ENCODE peak calls at places on chromosomes 3 and 15, in five cellular contexts. One of them, this sample, is unnamed.

GRCh38 chr3:49724586-49724985 is 835 bp upstream of the GMPPB start:
- DNase-seq in GM12878: no peak
- DNase-seq in HepG2: no peak
- DNase-seq in K562: no peak
- DNase-seq in HCT116: no peak
- DNase-seq in this sample: no peak

GRCh38 chr15:45144775-45145174 is 15.0 kb downstream of the DUOX1 start:
- DNase-seq in GM12878: no peak
- DNase-seq in HepG2: no peak
- DNase-seq in K562: no peak
- DNase-seq in HCT116: no peak
- DNase-seq in this sample: no peak

GRCh38 chr3:157832588-157832987 is 273.6 kb downstream of the SHOX2 start:
- DNase-seq in GM12878: no peak
- DNase-seq in HepG2: no peak
- DNase-seq in K562: no peak
- DNase-seq in HCT116: no peak
- DNase-seq in this sample: no peak

GRCh38 chr15:61892140-61892539 is 168.1 kb downstream of the VPS13C start:
- DNase-seq in GM12878: no peak
- DNase-seq in HepG2: no peak
- DNase-seq in K562: no peak
- DNase-seq in HCT116: no peak
- DNase-seq in this sample: peak; percentile 78

GRCh38 chr3:184132947-184133346 is 2.2 kb upstream of the EIF2B5 start:
- DNase-seq in GM12878: no peak
- DNase-seq in HepG2: no peak
- DNase-seq in K562: no peak
- DNase-seq in HCT116: no peak
- DNase-seq in this sample: no peak

GRCh38 chr3:30042274-30042859 is 564.0 kb upstream of the TGFBR2 start:
- DNase-seq in GM12878: peak; percentile 1
- DNase-seq in HepG2: peak; percentile 66
- DNase-seq in K562: peak; percentile 13
- DNase-seq in HCT116: peak; percentile 76
- DNase-seq in this sample: peak; percentile 66

GRCh38 chr3:42159706-42160472 is 68.7 kb downstream of the TRAK1 start:
- DNase-seq in GM12878: no peak
- DNase-seq in HepG2: peak; percentile 77
- DNase-seq in K562: peak; percentile 64
- DNase-seq in HCT116: peak; percentile 59
- DNase-seq in this sample: peak; percentile 87

GRCh38 chr15:65834603-65835282 is 34.5 kb upstream of the RAB11A start:
- DNase-seq in GM12878: no peak
- DNase-seq in HepG2: no peak
- DNase-seq in K562: no peak
- DNase-seq in HCT116: no peak
- DNase-seq in this sample: no peak

GRCh38 chr3:189907803-189908202 is 212.9 kb downstream of the P3H2 start:
- DNase-seq in GM12878: no peak
- DNase-seq in HepG2: no peak
- DNase-seq in K562: no peak
- DNase-seq in HCT116: no peak
- DNase-seq in this sample: no peak

GRCh38 chr15:41936649-41937567 is 35.4 kb downstream of the EHD4 start:
- DNase-seq in GM12878: no peak
- DNase-seq in HepG2: no peak
- DNase-seq in K562: no peak
- DNase-seq in HCT116: no peak
- DNase-seq in this sample: no peak

GRCh38 chr15:91593081-91593480 is 260.4 kb upstream of the SLCO3A1 start:
- DNase-seq in GM12878: no peak
- DNase-seq in HepG2: no peak
- DNase-seq in K562: no peak
- DNase-seq in HCT116: no peak
- DNase-seq in this sample: no peak

GRCh38 chr3:126828306-126828705 is 124.3 kb downstream of the CHCHD6 start:
- DNase-seq in GM12878: no peak
- DNase-seq in HepG2: no peak
- DNase-seq in K562: no peak
- DNase-seq in HCT116: no peak
- DNase-seq in this sample: no peak

GRCh38 chr3:53862241-53862640 is 15.9 kb downstream of the IL17RB start:
- DNase-seq in GM12878: no peak
- DNase-seq in HepG2: no peak
- DNase-seq in K562: no peak
- DNase-seq in HCT116: no peak
- DNase-seq in this sample: no peak

GRCh38 chr15:48645558-48646330 is at the start of gene FBN1:
- DNase-seq in GM12878: peak; percentile 33
- DNase-seq in HepG2: peak; percentile 15
- DNase-seq in K562: no peak
- DNase-seq in HCT116: no peak
- DNase-seq in this sample: peak; percentile 69

GRCh38 chr15:40054056-40054745 is 15.2 kb upstream of the SRP14 start:
- DNase-seq in GM12878: no peak
- DNase-seq in HepG2: no peak
- DNase-seq in K562: no peak
- DNase-seq in HCT116: no peak
- DNase-seq in this sample: no peak

DNA sequence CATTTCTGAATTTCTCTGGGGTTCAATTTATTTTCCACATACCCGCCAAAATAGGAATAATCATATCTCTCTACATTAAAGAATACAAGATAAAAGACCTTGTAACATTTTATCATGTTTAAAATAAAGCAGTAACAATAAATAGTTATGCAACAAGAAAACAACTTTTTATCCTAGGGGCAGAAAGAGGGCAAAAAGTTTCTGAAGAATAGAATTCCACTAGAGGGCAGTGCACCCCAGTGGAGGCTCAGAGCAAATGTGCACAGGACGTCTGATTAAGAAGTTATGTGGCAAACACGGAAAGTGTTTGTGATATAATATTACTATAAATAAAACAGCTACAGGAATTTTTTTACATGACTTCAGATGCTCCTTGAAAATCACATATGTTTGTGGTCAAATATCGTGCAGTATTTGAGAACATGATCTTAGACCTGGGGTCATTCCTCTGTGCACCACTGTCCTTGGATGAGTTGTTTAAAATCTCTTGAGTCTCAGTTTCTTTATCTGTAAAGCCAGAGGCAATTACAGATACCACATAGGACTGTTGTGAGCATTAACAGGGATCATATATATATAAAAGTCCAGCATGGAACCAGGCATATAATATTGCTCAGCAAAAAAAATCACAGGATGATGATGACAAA is 13.2 kb upstream of the PIK3R4 start:
- DNase-seq in GM12878: no peak
- DNase-seq in HepG2: peak; percentile 41
- DNase-seq in K562: no peak
- DNase-seq in HCT116: peak; percentile 34
- DNase-seq in this sample: peak; percentile 35
- TF ChIP-seq YY1 in GM12878: peak; percentile 59
- TF ChIP-seq YY1 in HepG2: no peak
- TF ChIP-seq YY1 in K562: no peak
- TF ChIP-seq YY1 in HCT116: no peak
- TF ChIP-seq YY1 in this sample: no peak

GRCh38 chr15:86677316-86677715 is 597.6 kb downstream of the AGBL1 start:
- DNase-seq in GM12878: no peak
- DNase-seq in HepG2: no peak
- DNase-seq in K562: no peak
- DNase-seq in HCT116: no peak
- DNase-seq in this sample: no peak
- H3K4me3 ChIP-seq in GM12878: no peak overlapping the region
- H3K4me3 ChIP-seq in HepG2: no peak overlapping the region
- H3K4me3 ChIP-seq in K562: no peak overlapping the region
- H3K4me3 ChIP-seq in HCT116: no peak overlapping the region
- H3K4me3 ChIP-seq in this sample: no peak overlapping the region

GRCh38 chr3:197953881-197954280 is 3.9 kb downstream of the RPL35A start:
- DNase-seq in GM12878: no peak
- DNase-seq in HepG2: no peak
- DNase-seq in K562: no peak
- DNase-seq in HCT116: no peak
- DNase-seq in this sample: no peak
- H3K36me3 ChIP-seq in GM12878: peaks cover 13% of the 10 kb centered on the region
- H3K36me3 ChIP-seq in HepG2: peaks cover 48% of the 10 kb centered on the region
- H3K36me3 ChIP-seq in K562: peaks cover 69% of the 10 kb centered on the region
- H3K36me3 ChIP-seq in HCT116: peaks cover 60% of the 10 kb centered on the region
- H3K36me3 ChIP-seq in this sample: peaks cover 70% of the 10 kb centered on the region

GRCh38 chr3:31240466-31240865 is 292.3 kb upstream of the STT3B start:
- DNase-seq in GM12878: no peak
- DNase-seq in HepG2: no peak
- DNase-seq in K562: no peak
- DNase-seq in HCT116: no peak
- DNase-seq in this sample: no peak
- TF ChIP-seq YY1 in GM12878: no peak
- TF ChIP-seq YY1 in HepG2: no peak
- TF ChIP-seq YY1 in K562: no peak
- TF ChIP-seq YY1 in HCT116: no peak
- TF ChIP-seq YY1 in this sample: no peak

DNA sequence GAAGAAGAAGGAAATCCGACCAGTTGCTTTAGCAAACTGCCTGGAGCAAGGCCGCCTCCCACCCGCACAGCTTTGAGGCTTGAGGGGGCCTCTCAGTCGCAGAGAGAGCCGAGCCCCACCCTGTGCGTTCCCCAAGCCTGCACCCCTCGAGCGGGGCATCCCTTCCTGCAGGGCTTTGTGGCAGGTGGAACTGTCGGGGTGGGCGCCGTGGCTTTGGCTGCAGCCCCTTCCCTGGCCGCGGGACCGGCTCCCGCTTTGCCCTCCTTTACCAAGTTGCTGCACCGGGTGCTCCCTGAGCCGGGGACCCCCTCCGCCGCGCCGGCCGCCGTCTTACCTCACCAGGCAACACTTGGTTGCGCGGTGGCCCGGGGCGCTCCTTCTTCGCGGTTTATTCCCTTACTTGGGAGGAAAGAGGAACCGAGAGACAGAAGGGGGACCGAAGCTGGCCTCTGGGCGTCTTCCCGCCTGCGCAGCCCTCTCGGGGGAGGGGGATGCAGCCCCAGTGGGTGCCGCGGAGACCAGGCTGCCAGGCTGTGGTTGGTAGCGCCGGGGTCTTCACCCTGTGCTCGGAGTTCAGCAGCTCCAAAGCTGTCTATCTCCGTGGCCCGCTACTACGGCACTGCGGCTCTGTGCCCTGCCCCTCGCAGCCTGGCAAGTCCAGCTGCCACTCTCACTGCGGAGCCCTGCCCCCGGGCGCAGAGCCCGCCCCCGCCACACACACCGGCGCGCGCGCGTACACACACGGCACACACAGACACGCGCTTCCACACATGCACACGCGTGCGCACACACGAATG is at the start of gene DGKG:
- DNase-seq in GM12878: no peak
- DNase-seq in HepG2: no peak
- DNase-seq in K562: no peak
- DNase-seq in HCT116: no peak
- DNase-seq in this sample: no peak
- H3K4me3 ChIP-seq in GM12878: peak within 1 kb of the TSS; percentile 28
- H3K4me3 ChIP-seq in HepG2: peak within 1 kb of the TSS; percentile 62
- H3K4me3 ChIP-seq in K562: no peak within 1 kb of the TSS
- H3K4me3 ChIP-seq in HCT116: no peak within 1 kb of the TSS
- H3K4me3 ChIP-seq in this sample: peak within 1 kb of the TSS; percentile 47

GRCh38 chr3:48697952-48698351 is 12.2 kb upstream of the NCKIPSD start:
- DNase-seq in GM12878: no peak
- DNase-seq in HepG2: no peak
- DNase-seq in K562: no peak
- DNase-seq in HCT116: no peak
- DNase-seq in this sample: no peak

GRCh38 chr3:48694610-48695051 is 8.9 kb upstream of the NCKIPSD start:
- DNase-seq in GM12878: no peak
- DNase-seq in HepG2: no peak
- DNase-seq in K562: no peak
- DNase-seq in HCT116: peak; percentile 32
- DNase-seq in this sample: no peak

GRCh38 chr3:48695113-48695753 is 9.5 kb upstream of the NCKIPSD start:
- DNase-seq in GM12878: no peak
- DNase-seq in HepG2: no peak
- DNase-seq in K562: peak; percentile 25
- DNase-seq in HCT116: no peak
- DNase-seq in this sample: peak; percentile 91

GRCh38 chr3:48693826-48694225 is 8.1 kb upstream of the NCKIPSD start:
- DNase-seq in GM12878: no peak
- DNase-seq in HepG2: no peak
- DNase-seq in K562: no peak
- DNase-seq in HCT116: no peak
- DNase-seq in this sample: no peak

GRCh38 chr3:48696156-48696555 is 10.4 kb upstream of the NCKIPSD start:
- DNase-seq in GM12878: no peak
- DNase-seq in HepG2: no peak
- DNase-seq in K562: no peak
- DNase-seq in HCT116: no peak
- DNase-seq in this sample: no peak
- H3K36me3 ChIP-seq in GM12878: peaks cover 20% of the 10 kb centered on the region
- H3K36me3 ChIP-seq in HepG2: peaks cover 66% of the 10 kb centered on the region
- H3K36me3 ChIP-seq in K562: peaks cover 70% of the 10 kb centered on the region
- H3K36me3 ChIP-seq in HCT116: peaks cover 48% of the 10 kb centered on the region
- H3K36me3 ChIP-seq in this sample: peaks cover 81% of the 10 kb centered on the region